ENCODE peak calls at places on chromosome 20, in ten cellular contexts. One of them, this sample, is unnamed.

GRCh38 chr20:12860619-12861247 is 148.0 kb upstream of the SPTLC3 start:
- DNase-seq in left colon: no peak
- DNase-seq in stimulated activated CD8-positive, alpha-beta memory T cell treated with anti-CD3 and anti-CD28 coated beads, Interleukin-7, amount 100 ng/mL, for 1 hour: no peak
- DNase-seq in A172: no peak
- DNase-seq in heart right ventricle: no peak
- DNase-seq in AG09309: no peak
- DNase-seq in posterior vena cava: no peak
- DNase-seq in effector memory CD8-positive, alpha-beta T cell: no peak
- DNase-seq in iris pigment epithelial cell: no peak
- DNase-seq in upper lobe of right lung: no peak
- DNase-seq in this sample: no peak

GRCh38 chr20:46756419-46756818 is 47.0 kb downstream of the SLC2A10 start:
- DNase-seq in left colon: no peak
- DNase-seq in stimulated activated CD8-positive, alpha-beta memory T cell treated with anti-CD3 and anti-CD28 coated beads, Interleukin-7, amount 100 ng/mL, for 1 hour: no peak
- DNase-seq in A172: no peak
- DNase-seq in heart right ventricle: no peak
- DNase-seq in AG09309: no peak
- DNase-seq in posterior vena cava: no peak
- DNase-seq in effector memory CD8-positive, alpha-beta T cell: no peak
- DNase-seq in iris pigment epithelial cell: no peak
- DNase-seq in upper lobe of right lung: no peak
- DNase-seq in this sample: no peak

GRCh38 chr20:19780261-19780660 is 22.2 kb downstream of the RIN2 start:
- DNase-seq in left colon: no peak
- DNase-seq in stimulated activated CD8-positive, alpha-beta memory T cell treated with anti-CD3 and anti-CD28 coated beads, Interleukin-7, amount 100 ng/mL, for 1 hour: no peak
- DNase-seq in A172: no peak
- DNase-seq in heart right ventricle: no peak
- DNase-seq in AG09309: no peak
- DNase-seq in posterior vena cava: no peak
- DNase-seq in effector memory CD8-positive, alpha-beta T cell: no peak
- DNase-seq in iris pigment epithelial cell: no peak
- DNase-seq in upper lobe of right lung: no peak
- DNase-seq in this sample: no peak

GRCh38 chr20:9488063-9488462 is 26.3 kb upstream of the LAMP5 start:
- DNase-seq in left colon: no peak
- DNase-seq in stimulated activated CD8-positive, alpha-beta memory T cell treated with anti-CD3 and anti-CD28 coated beads, Interleukin-7, amount 100 ng/mL, for 1 hour: no peak
- DNase-seq in A172: peak; percentile 30
- DNase-seq in heart right ventricle: no peak
- DNase-seq in AG09309: no peak
- DNase-seq in posterior vena cava: no peak
- DNase-seq in effector memory CD8-positive, alpha-beta T cell: no peak
- DNase-seq in iris pigment epithelial cell: no peak
- DNase-seq in upper lobe of right lung: no peak
- DNase-seq in this sample: no peak

GRCh38 chr20:34581341-34582189 is 23.0 kb downstream of the MAP1LC3A start:
- DNase-seq in left colon: no peak
- DNase-seq in stimulated activated CD8-positive, alpha-beta memory T cell treated with anti-CD3 and anti-CD28 coated beads, Interleukin-7, amount 100 ng/mL, for 1 hour: no peak
- DNase-seq in A172: peak; percentile 58
- DNase-seq in heart right ventricle: no peak
- DNase-seq in AG09309: no peak
- DNase-seq in posterior vena cava: no peak
- DNase-seq in effector memory CD8-positive, alpha-beta T cell: no peak
- DNase-seq in iris pigment epithelial cell: peak; percentile 66
- DNase-seq in upper lobe of right lung: no peak
- DNase-seq in this sample: no peak

GRCh38 chr20:62234346-62234745 is 4.0 kb upstream of the OSBPL2 start:
- DNase-seq in left colon: no peak
- DNase-seq in stimulated activated CD8-positive, alpha-beta memory T cell treated with anti-CD3 and anti-CD28 coated beads, Interleukin-7, amount 100 ng/mL, for 1 hour: no peak
- DNase-seq in A172: no peak
- DNase-seq in heart right ventricle: no peak
- DNase-seq in AG09309: no peak
- DNase-seq in posterior vena cava: no peak
- DNase-seq in effector memory CD8-positive, alpha-beta T cell: no peak
- DNase-seq in iris pigment epithelial cell: no peak
- DNase-seq in upper lobe of right lung: peak; percentile 77
- DNase-seq in this sample: no peak

GRCh38 chr20:17808357-17808756 is 108.6 kb downstream of the BANF2 start:
- DNase-seq in left colon: no peak
- DNase-seq in stimulated activated CD8-positive, alpha-beta memory T cell treated with anti-CD3 and anti-CD28 coated beads, Interleukin-7, amount 100 ng/mL, for 1 hour: no peak
- DNase-seq in A172: no peak
- DNase-seq in heart right ventricle: peak; percentile 81
- DNase-seq in AG09309: peak; percentile 46
- DNase-seq in posterior vena cava: peak; percentile 81
- DNase-seq in effector memory CD8-positive, alpha-beta T cell: no peak
- DNase-seq in iris pigment epithelial cell: peak; percentile 62
- DNase-seq in upper lobe of right lung: no peak
- DNase-seq in this sample: no peak

GRCh38 chr20:38685853-38686473 is 38.3 kb upstream of the SLC32A1 start:
- DNase-seq in left colon: no peak
- DNase-seq in stimulated activated CD8-positive, alpha-beta memory T cell treated with anti-CD3 and anti-CD28 coated beads, Interleukin-7, amount 100 ng/mL, for 1 hour: no peak
- DNase-seq in A172: peak; percentile 44
- DNase-seq in heart right ventricle: peak; percentile 32
- DNase-seq in AG09309: no peak
- DNase-seq in posterior vena cava: no peak
- DNase-seq in effector memory CD8-positive, alpha-beta T cell: peak; percentile 37
- DNase-seq in iris pigment epithelial cell: peak; percentile 48
- DNase-seq in upper lobe of right lung: peak; percentile 77
- DNase-seq in this sample: no peak

GRCh38 chr20:5264807-5265206 is 51.9 kb downstream of the PROKR2 start:
- DNase-seq in left colon: no peak
- DNase-seq in stimulated activated CD8-positive, alpha-beta memory T cell treated with anti-CD3 and anti-CD28 coated beads, Interleukin-7, amount 100 ng/mL, for 1 hour: no peak
- DNase-seq in A172: no peak
- DNase-seq in heart right ventricle: no peak
- DNase-seq in AG09309: no peak
- DNase-seq in posterior vena cava: no peak
- DNase-seq in effector memory CD8-positive, alpha-beta T cell: no peak
- DNase-seq in iris pigment epithelial cell: no peak
- DNase-seq in upper lobe of right lung: no peak
- DNase-seq in this sample: no peak

GRCh38 chr20:47847882-47848485 is 62.7 kb upstream of the SULF2 start:
- DNase-seq in left colon: no peak
- DNase-seq in stimulated activated CD8-positive, alpha-beta memory T cell treated with anti-CD3 and anti-CD28 coated beads, Interleukin-7, amount 100 ng/mL, for 1 hour: no peak
- DNase-seq in A172: no peak
- DNase-seq in heart right ventricle: no peak
- DNase-seq in AG09309: no peak
- DNase-seq in posterior vena cava: no peak
- DNase-seq in effector memory CD8-positive, alpha-beta T cell: no peak
- DNase-seq in iris pigment epithelial cell: no peak
- DNase-seq in upper lobe of right lung: no peak
- DNase-seq in this sample: no peak

GRCh38 chr20:42549496-42549895 is 640.2 kb downstream of the PTPRT start:
- DNase-seq in left colon: no peak
- DNase-seq in stimulated activated CD8-positive, alpha-beta memory T cell treated with anti-CD3 and anti-CD28 coated beads, Interleukin-7, amount 100 ng/mL, for 1 hour: no peak
- DNase-seq in A172: no peak
- DNase-seq in heart right ventricle: no peak
- DNase-seq in AG09309: no peak
- DNase-seq in posterior vena cava: no peak
- DNase-seq in effector memory CD8-positive, alpha-beta T cell: no peak
- DNase-seq in iris pigment epithelial cell: no peak
- DNase-seq in upper lobe of right lung: no peak
- DNase-seq in this sample: no peak

GRCh38 chr20:59933849-59934585 is 580 bp upstream of the SYCP2 start:
- DNase-seq in left colon: peak; percentile 54
- DNase-seq in stimulated activated CD8-positive, alpha-beta memory T cell treated with anti-CD3 and anti-CD28 coated beads, Interleukin-7, amount 100 ng/mL, for 1 hour: peak; percentile 46
- DNase-seq in A172: peak; percentile 19
- DNase-seq in heart right ventricle: peak; percentile 80
- DNase-seq in AG09309: no peak
- DNase-seq in posterior vena cava: peak; percentile 93
- DNase-seq in effector memory CD8-positive, alpha-beta T cell: peak; percentile 70
- DNase-seq in iris pigment epithelial cell: peak; percentile 59
- DNase-seq in upper lobe of right lung: peak; percentile 92
- DNase-seq in this sample: peak; percentile 71

GRCh38 chr20:10622657-10623418 is 51.0 kb downstream of the JAG1 start:
- DNase-seq in left colon: no peak
- DNase-seq in stimulated activated CD8-positive, alpha-beta memory T cell treated with anti-CD3 and anti-CD28 coated beads, Interleukin-7, amount 100 ng/mL, for 1 hour: no peak
- DNase-seq in A172: peak; percentile 68
- DNase-seq in heart right ventricle: peak; percentile 66
- DNase-seq in AG09309: no peak
- DNase-seq in posterior vena cava: peak; percentile 88
- DNase-seq in effector memory CD8-positive, alpha-beta T cell: no peak
- DNase-seq in iris pigment epithelial cell: peak; percentile 82
- DNase-seq in upper lobe of right lung: no peak
- DNase-seq in this sample: no peak

GRCh38 chr20:53708129-53708968 is 114.7 kb upstream of the ZNF217 start:
- DNase-seq in left colon: no peak
- DNase-seq in stimulated activated CD8-positive, alpha-beta memory T cell treated with anti-CD3 and anti-CD28 coated beads, Interleukin-7, amount 100 ng/mL, for 1 hour: no peak
- DNase-seq in A172: peak; percentile 90
- DNase-seq in heart right ventricle: no peak
- DNase-seq in AG09309: peak; percentile 94
- DNase-seq in posterior vena cava: no peak
- DNase-seq in effector memory CD8-positive, alpha-beta T cell: no peak
- DNase-seq in iris pigment epithelial cell: peak; percentile 65
- DNase-seq in upper lobe of right lung: no peak
- DNase-seq in this sample: no peak

GRCh38 chr20:23349338-23350006 is 1.1 kb upstream of the NXT1 start:
- DNase-seq in left colon: no peak
- DNase-seq in stimulated activated CD8-positive, alpha-beta memory T cell treated with anti-CD3 and anti-CD28 coated beads, Interleukin-7, amount 100 ng/mL, for 1 hour: no peak
- DNase-seq in A172: no peak
- DNase-seq in heart right ventricle: no peak
- DNase-seq in AG09309: no peak
- DNase-seq in posterior vena cava: no peak
- DNase-seq in effector memory CD8-positive, alpha-beta T cell: no peak
- DNase-seq in iris pigment epithelial cell: no peak
- DNase-seq in upper lobe of right lung: no peak
- DNase-seq in this sample: peak; percentile 49

GRCh38 chr20:49029203-49029602 is 16.9 kb upstream of the CSE1L start:
- DNase-seq in left colon: no peak
- DNase-seq in stimulated activated CD8-positive, alpha-beta memory T cell treated with anti-CD3 and anti-CD28 coated beads, Interleukin-7, amount 100 ng/mL, for 1 hour: no peak
- DNase-seq in A172: no peak
- DNase-seq in heart right ventricle: no peak
- DNase-seq in AG09309: peak; percentile 70
- DNase-seq in posterior vena cava: no peak
- DNase-seq in effector memory CD8-positive, alpha-beta T cell: no peak
- DNase-seq in iris pigment epithelial cell: no peak
- DNase-seq in upper lobe of right lung: no peak
- DNase-seq in this sample: no peak

GRCh38 chr20:43255877-43256276 is 66.2 kb upstream of the PTPRT start:
- DNase-seq in left colon: no peak
- DNase-seq in stimulated activated CD8-positive, alpha-beta memory T cell treated with anti-CD3 and anti-CD28 coated beads, Interleukin-7, amount 100 ng/mL, for 1 hour: no peak
- DNase-seq in A172: no peak
- DNase-seq in heart right ventricle: no peak
- DNase-seq in AG09309: no peak
- DNase-seq in posterior vena cava: no peak
- DNase-seq in effector memory CD8-positive, alpha-beta T cell: no peak
- DNase-seq in iris pigment epithelial cell: no peak
- DNase-seq in upper lobe of right lung: no peak
- DNase-seq in this sample: no peak

GRCh38 chr20:843908-844307 is 10.4 kb downstream of the FAM110A start:
- DNase-seq in left colon: peak; percentile 63
- DNase-seq in stimulated activated CD8-positive, alpha-beta memory T cell treated with anti-CD3 and anti-CD28 coated beads, Interleukin-7, amount 100 ng/mL, for 1 hour: no peak
- DNase-seq in A172: no peak
- DNase-seq in heart right ventricle: no peak
- DNase-seq in AG09309: no peak
- DNase-seq in posterior vena cava: peak; percentile 70
- DNase-seq in effector memory CD8-positive, alpha-beta T cell: no peak
- DNase-seq in iris pigment epithelial cell: no peak
- DNase-seq in upper lobe of right lung: no peak
- DNase-seq in this sample: no peak

GRCh38 chr20:13819885-13820645 is 35.2 kb downstream of the NDUFAF5 start:
- DNase-seq in left colon: no peak
- DNase-seq in stimulated activated CD8-positive, alpha-beta memory T cell treated with anti-CD3 and anti-CD28 coated beads, Interleukin-7, amount 100 ng/mL, for 1 hour: no peak
- DNase-seq in A172: peak; percentile 62
- DNase-seq in heart right ventricle: peak; percentile 11
- DNase-seq in AG09309: peak; percentile 20
- DNase-seq in posterior vena cava: no peak
- DNase-seq in effector memory CD8-positive, alpha-beta T cell: no peak
- DNase-seq in iris pigment epithelial cell: peak; percentile 55
- DNase-seq in upper lobe of right lung: no peak
- DNase-seq in this sample: peak; percentile 54

GRCh38 chr20:41078329-41078728 is 49.7 kb downstream of the TOP1 start:
- DNase-seq in left colon: no peak
- DNase-seq in stimulated activated CD8-positive, alpha-beta memory T cell treated with anti-CD3 and anti-CD28 coated beads, Interleukin-7, amount 100 ng/mL, for 1 hour: no peak
- DNase-seq in A172: peak; percentile 75
- DNase-seq in heart right ventricle: peak; percentile 32
- DNase-seq in AG09309: peak; percentile 29
- DNase-seq in posterior vena cava: no peak
- DNase-seq in effector memory CD8-positive, alpha-beta T cell: no peak
- DNase-seq in iris pigment epithelial cell: peak; percentile 68
- DNase-seq in upper lobe of right lung: no peak
- DNase-seq in this sample: no peak

GRCh38 chr20:19314619-19315018 is 102.2 kb downstream of the SLC24A3 start:
- DNase-seq in left colon: no peak
- DNase-seq in stimulated activated CD8-positive, alpha-beta memory T cell treated with anti-CD3 and anti-CD28 coated beads, Interleukin-7, amount 100 ng/mL, for 1 hour: no peak
- DNase-seq in A172: no peak
- DNase-seq in heart right ventricle: no peak
- DNase-seq in AG09309: no peak
- DNase-seq in posterior vena cava: no peak
- DNase-seq in effector memory CD8-positive, alpha-beta T cell: no peak
- DNase-seq in iris pigment epithelial cell: no peak
- DNase-seq in upper lobe of right lung: no peak
- DNase-seq in this sample: no peak

GRCh38 chr20:57908691-57909090 is 198.9 kb upstream of the PMEPA1 start:
- DNase-seq in left colon: no peak
- DNase-seq in stimulated activated CD8-positive, alpha-beta memory T cell treated with anti-CD3 and anti-CD28 coated beads, Interleukin-7, amount 100 ng/mL, for 1 hour: no peak
- DNase-seq in A172: no peak
- DNase-seq in heart right ventricle: no peak
- DNase-seq in AG09309: no peak
- DNase-seq in posterior vena cava: peak; percentile 26
- DNase-seq in effector memory CD8-positive, alpha-beta T cell: no peak
- DNase-seq in iris pigment epithelial cell: no peak
- DNase-seq in upper lobe of right lung: no peak
- DNase-seq in this sample: no peak